ENCODE peak calls at places on chromosome 10, in four cellular contexts. One of them, this sample, is unnamed. For H3K4me1, the result is how much of the 10 kb centered on the place peaks cover.

GRCh38 chr10:74575191-74575720 is 251.1 kb upstream of the KAT6B start:
- DNase-seq in pancreas: no peak
- DNase-seq in hepatocyte: no peak
- DNase-seq in cardiac muscle cell: no peak
- DNase-seq in this sample: no peak

GRCh38 chr10:95248989-95249388 is 41.8 kb downstream of the PDLIM1 start:
- DNase-seq in hepatocyte: no peak
- DNase-seq in pancreas: no peak
- DNase-seq in cardiac muscle cell: no peak
- DNase-seq in this sample: no peak

GRCh38 chr10:12780634-12781601 is 220.6 kb downstream of the CCDC3 start:
- DNase-seq in hepatocyte: no peak
- DNase-seq in cardiac muscle cell: no peak
- DNase-seq in pancreas: no peak
- DNase-seq in this sample: no peak

GRCh38 chr10:663844-664243 is 25.6 kb downstream of the DIP2C start:
- DNase-seq in hepatocyte: no peak
- DNase-seq in cardiac muscle cell: no peak
- DNase-seq in pancreas: no peak
- DNase-seq in this sample: no peak

GRCh38 chr10:74738985-74739567 is 87.3 kb upstream of the KAT6B start:
- DNase-seq in pancreas: peak
- DNase-seq in cardiac muscle cell: peak
- DNase-seq in hepatocyte: no peak
- DNase-seq in this sample: peak

GRCh38 chr10:74585231-74586087 is 240.9 kb upstream of the KAT6B start:
- DNase-seq in pancreas: no peak
- DNase-seq in hepatocyte: no peak
- DNase-seq in cardiac muscle cell: no peak
- DNase-seq in this sample: no peak

GRCh38 chr10:33284945-33285344 is 49.5 kb downstream of the NRP1 start:
- DNase-seq in pancreas: no peak
- DNase-seq in cardiac muscle cell: no peak
- DNase-seq in hepatocyte: no peak
- DNase-seq in this sample: no peak

GRCh38 chr10:68208424-68209042 is 23.4 kb downstream of the ATOH7 start:
- DNase-seq in hepatocyte: peak
- DNase-seq in cardiac muscle cell: peak
- DNase-seq in pancreas: peak
- DNase-seq in this sample: peak

GRCh38 chr10:70758757-70759514 is 26.2 kb downstream of the TBATA start:
- DNase-seq in cardiac muscle cell: peak
- DNase-seq in pancreas: peak
- DNase-seq in hepatocyte: peak
- DNase-seq in this sample: peak

GRCh38 chr10:110399163-110400094 is 94.7 kb upstream of the SMNDC1 start:
- DNase-seq in cardiac muscle cell: no peak
- DNase-seq in hepatocyte: peak
- DNase-seq in pancreas: no peak
- DNase-seq in this sample: peak

GRCh38 chr10:86357041-86357440 is 9.6 kb downstream of the GRID1 start:
- DNase-seq in cardiac muscle cell: no peak
- DNase-seq in hepatocyte: no peak
- DNase-seq in pancreas: no peak
- DNase-seq in this sample: no peak

GRCh38 chr10:82969405-82969804 is 1094.4 kb downstream of the NRG3 start:
- DNase-seq in hepatocyte: peak
- DNase-seq in cardiac muscle cell: peak
- DNase-seq in pancreas: no peak
- DNase-seq in this sample: peak

GRCh38 chr10:21369697-21370096 is 155.8 kb downstream of the SKIDA1 start:
- DNase-seq in hepatocyte: no peak
- DNase-seq in cardiac muscle cell: peak
- DNase-seq in pancreas: no peak
- DNase-seq in this sample: peak

GRCh38 chr10:127872011-127872741 is 20.6 kb downstream of the CLRN3 start:
- DNase-seq in hepatocyte: no peak
- DNase-seq in pancreas: no peak
- DNase-seq in cardiac muscle cell: no peak
- DNase-seq in this sample: no peak

GRCh38 chr10:43610636-43611035 is 4.4 kb downstream of the ZNF485 start:
- DNase-seq in hepatocyte: no peak
- DNase-seq in pancreas: no peak
- DNase-seq in cardiac muscle cell: no peak
- DNase-seq in this sample: no peak

GRCh38 chr10:122379537-122379936 is 5.0 kb downstream of the PLEKHA1 start:
- DNase-seq in hepatocyte: no peak
- DNase-seq in pancreas: no peak
- DNase-seq in cardiac muscle cell: no peak
- DNase-seq in this sample: no peak

GRCh38 chr10:72812798-72813430 is 80.6 kb upstream of the OIT3 start:
- DNase-seq in pancreas: no peak
- DNase-seq in cardiac muscle cell: no peak
- DNase-seq in hepatocyte: peak
- DNase-seq in this sample: peak

GRCh38 chr10:102467971-102468438 is 16.7 kb upstream of the C10orf95 start:
- DNase-seq in hepatocyte: no peak
- DNase-seq in pancreas: no peak
- DNase-seq in cardiac muscle cell: no peak
- DNase-seq in this sample: no peak

GRCh38 chr10:28678687-28679457 is 1.6 kb downstream of the BAMBI start:
- DNase-seq in hepatocyte: no peak
- DNase-seq in cardiac muscle cell: peak
- DNase-seq in pancreas: no peak
- DNase-seq in this sample: no peak

GRCh38 chr10:61110188-61110844 is 166.3 kb upstream of the RHOBTB1 start:
- DNase-seq in hepatocyte: no peak
- DNase-seq in cardiac muscle cell: no peak
- DNase-seq in pancreas: no peak
- DNase-seq in this sample: peak

GRCh38 chr10:32417906-32418547 is 27.9 kb upstream of the CCDC7 start:
- DNase-seq in pancreas: peak
- DNase-seq in cardiac muscle cell: no peak
- DNase-seq in hepatocyte: peak
- DNase-seq in this sample: peak

GRCh38 chr10:122618461-122619165 is 58.1 kb downstream of the DMBT1 start:
- DNase-seq in pancreas: no peak
- DNase-seq in hepatocyte: no peak
- DNase-seq in cardiac muscle cell: no peak
- DNase-seq in this sample: no peak

GRCh38 chr10:26391701-26392695 is 46.1 kb upstream of the APBB1IP start:
- DNase-seq in hepatocyte: no peak
- DNase-seq in cardiac muscle cell: no peak
- DNase-seq in pancreas: peak
- DNase-seq in this sample: no peak

GRCh38 chr10:109018892-109019507 is 904.3 kb downstream of the XPNPEP1 start:
- DNase-seq in pancreas: no peak
- DNase-seq in hepatocyte: no peak
- DNase-seq in cardiac muscle cell: no peak
- DNase-seq in this sample: no peak

GRCh38 chr10:93471110-93471651 is 11.0 kb downstream of the MYOF start:
- DNase-seq in cardiac muscle cell: no peak
- DNase-seq in pancreas: no peak
- DNase-seq in hepatocyte: peak
- DNase-seq in this sample: peak

GRCh38 chr10:73054286-73054685 is 42.4 kb downstream of the P4HA1 start:
- DNase-seq in hepatocyte: no peak
- DNase-seq in pancreas: no peak
- DNase-seq in cardiac muscle cell: no peak
- DNase-seq in this sample: no peak

GRCh38 chr10:3486346-3487065 is 298.5 kb downstream of the KLF6 start:
- DNase-seq in cardiac muscle cell: no peak
- DNase-seq in pancreas: peak
- DNase-seq in hepatocyte: peak
- DNase-seq in this sample: no peak

GRCh38 chr10:30583778-30584415 is 45.7 kb downstream of the LYZL2 start:
- DNase-seq in hepatocyte: peak
- DNase-seq in pancreas: peak
- DNase-seq in cardiac muscle cell: no peak
- DNase-seq in this sample: peak

GRCh38 chr10:114499120-114499519 is 94.8 kb upstream of the AFAP1L2 start:
- DNase-seq in cardiac muscle cell: no peak
- DNase-seq in hepatocyte: no peak
- DNase-seq in pancreas: no peak
- DNase-seq in this sample: no peak
- H3K4me1 ChIP-seq in cardiac muscle cell: under half
- H3K4me1 ChIP-seq in hepatocyte: under half
- H3K4me1 ChIP-seq in pancreas: under half
- H3K4me1 ChIP-seq in this sample: under half

GRCh38 chr10:88108115-88108610 is 244.7 kb downstream of the PTEN start:
- DNase-seq in hepatocyte: no peak
- DNase-seq in pancreas: no peak
- DNase-seq in cardiac muscle cell: no peak
- DNase-seq in this sample: no peak
- H3K4me1 ChIP-seq in hepatocyte: under half
- H3K4me1 ChIP-seq in pancreas: under half
- H3K4me1 ChIP-seq in cardiac muscle cell: under half
- H3K4me1 ChIP-seq in this sample: under half

GRCh38 chr10:132394936-132395703 is 1.9 kb upstream of the PWWP2B start:
- DNase-seq in hepatocyte: no peak
- DNase-seq in cardiac muscle cell: no peak
- DNase-seq in pancreas: peak
- DNase-seq in this sample: no peak
- H3K4me1 ChIP-seq in hepatocyte: under half
- H3K4me1 ChIP-seq in cardiac muscle cell: under half
- H3K4me1 ChIP-seq in pancreas: under half
- H3K4me1 ChIP-seq in this sample: under half

GRCh38 chr10:77563638-77564270 is 73.9 kb downstream of the KCNMA1 start:
- DNase-seq in cardiac muscle cell: no peak
- DNase-seq in pancreas: no peak
- DNase-seq in hepatocyte: peak
- DNase-seq in this sample: no peak
- H3K4me1 ChIP-seq in cardiac muscle cell: under half
- H3K4me1 ChIP-seq in pancreas: under half
- H3K4me1 ChIP-seq in hepatocyte: under half
- H3K4me1 ChIP-seq in this sample: under half

GRCh38 chr10:78121801-78122200 is 88.1 kb downstream of the RPS24 start:
- DNase-seq in pancreas: no peak
- DNase-seq in cardiac muscle cell: no peak
- DNase-seq in hepatocyte: no peak
- DNase-seq in this sample: no peak

GRCh38 chr10:78115135-78115853 is 81.6 kb downstream of the RPS24 start:
- DNase-seq in cardiac muscle cell: no peak
- DNase-seq in hepatocyte: no peak
- DNase-seq in pancreas: no peak
- DNase-seq in this sample: no peak

GRCh38 chr10:78116451-78116850 is 82.8 kb downstream of the RPS24 start:
- DNase-seq in cardiac muscle cell: no peak
- DNase-seq in hepatocyte: no peak
- DNase-seq in pancreas: no peak
- DNase-seq in this sample: no peak
- H3K4me1 ChIP-seq in cardiac muscle cell: under half
- H3K4me1 ChIP-seq in hepatocyte: under half
- H3K4me1 ChIP-seq in pancreas: under half
- H3K4me1 ChIP-seq in this sample: under half